ENCODE peak calls at places on chromosomes 6 and 20, in six cellular contexts. W is Calu3; D is effector CD4-positive, alpha-beta T cell; P is stimulated activated CD4-positive, alpha-beta T cell treated with anti-CD3 and anti-CD28 coated beads, Interleukin-4, amount 100 ng/mL, for 1 hour; Z is body of pancreas; A is NAMALWA. X is an unnamed sample.

GRCh38 chr20:58450259-58450658 is 61.2 kb downstream of the VAPB start:
- DNase-seq in W (no peak), D (no peak), P (no peak), Z (no peak), A (no peak), X (no peak)

GRCh38 chr6:121504227-121504626 is 68.8 kb downstream of the GJA1 start:
- DNase-seq in W (peak), D (no peak), P (no peak), Z (no peak), A (peak), X (peak)

GRCh38 chr20:62623488-62624324 is 18.6 kb upstream of the SLCO4A1 start:
- DNase-seq in W (peak), D (peak), P (peak), Z (peak), A (peak), X (peak)

GRCh38 chr6:141552031-141552430 is 580.7 kb upstream of the GJE1 start:
- DNase-seq in W (no peak), D (no peak), P (no peak), Z (no peak), A (no peak), X (no peak)

GRCh38 chr6:125314019-125314581 is 12.3 kb upstream of the HDDC2 start:
- DNase-seq in W (peak), D (no peak), P (peak), Z (peak), A (peak), X (peak)

GRCh38 chr6:134172020-134172766 is 119.8 kb upstream of the SLC2A12 start:
- DNase-seq in W (no peak), D (no peak), P (no peak), Z (no peak), A (no peak), X (no peak)

GRCh38 chr20:50071039-50071888 is 41.7 kb downstream of the UBE2V1 start:
- DNase-seq in W (peak), D (peak), P (peak), Z (peak), A (peak), X (peak)

GRCh38 chr6:147787407-147787806 is 278.9 kb downstream of the SAMD5 start:
- DNase-seq in W (no peak), D (no peak), P (no peak), Z (no peak), A (peak), X (no peak)

GRCh38 chr6:160238234-160238633 is 20.4 kb downstream of the SLC22A2 start:
- DNase-seq in W (no peak), D (no peak), P (no peak), Z (no peak), A (no peak), X (peak)

GRCh38 chr20:9886227-9886626 is 47.4 kb upstream of the PAK5 start:
- DNase-seq in W (no peak), D (no peak), P (no peak), Z (no peak), A (no peak), X (no peak)

GRCh38 chr6:113809818-113810217 is 47.3 kb upstream of the MARCKS start:
- DNase-seq in W (no peak), D (no peak), P (no peak), Z (peak), A (peak), X (no peak)

GRCh38 chr6:34230653-34231351 is 5.9 kb upstream of the HMGA1 start:
- DNase-seq in W (no peak), D (no peak), P (no peak), Z (no peak), A (no peak), X (no peak)

GRCh38 chr6:32050562-32050961 is 12.3 kb downstream of the CYP21A2 start:
- DNase-seq in W (no peak), D (no peak), P (no peak), Z (no peak), A (no peak), X (no peak)

GRCh38 chr6:14286144-14286543 is 168.6 kb downstream of the CD83 start:
- DNase-seq in W (no peak), D (no peak), P (no peak), Z (no peak), A (no peak), X (peak)

GRCh38 chr6:8940356-8940755 is 505.0 kb upstream of the SLC35B3 start:
- DNase-seq in W (no peak), D (no peak), P (no peak), Z (no peak), A (no peak), X (no peak)

GRCh38 chr6:135180458-135181332 is at the start of gene MYB:
- DNase-seq in W (peak), D (peak), P (peak), Z (peak), A (peak), X (peak)

GRCh38 chr6:155154158-155154830 is 109.5 kb upstream of the CLDN20 start:
- DNase-seq in W (no peak), D (no peak), P (peak), Z (no peak), A (no peak), X (peak)

GRCh38 chr20:47574616-47575401 is 73.1 kb downstream of the NCOA3 start:
- DNase-seq in W (peak), D (no peak), P (no peak), Z (peak), A (peak), X (peak)

GRCh38 chr20:6697228-6697972 is 70.1 kb upstream of the BMP2 start:
- DNase-seq in W (no peak), D (no peak), P (no peak), Z (no peak), A (no peak), X (no peak)

GRCh38 chr20:57707320-57707719 is 2.5 kb downstream of the PMEPA1 start:
- DNase-seq in W (peak), D (no peak), P (no peak), Z (no peak), A (no peak), X (no peak)

GRCh38 chr20:57756213-57756612 is 46.4 kb upstream of the PMEPA1 start:
- DNase-seq in W (no peak), D (no peak), P (no peak), Z (no peak), A (no peak), X (no peak)

GRCh38 chr6:119349341-119350201 is at the start of gene MAN1A1:
- DNase-seq in W (peak), D (peak), P (peak), Z (peak), A (peak), X (peak)

GRCh38 chr6:64013061-64013410 is 377.4 kb downstream of the PHF3 start:
- DNase-seq in W (no peak), D (no peak), P (no peak), Z (no peak), A (no peak), X (peak)

GRCh38 chr20:63044204-63044600 is 37.4 kb upstream of the BHLHE23 start:
- DNase-seq in W (no peak), D (no peak), P (no peak), Z (no peak), A (no peak), X (no peak)

GRCh38 chr6:44151348-44152108 is 7.1 kb upstream of the CAPN11 start:
- DNase-seq in W (peak), D (peak), P (peak), Z (peak), A (peak), X (peak)

GRCh38 chr6:167477688-167478087 is 152.8 kb downstream of the TTLL2 start:
- DNase-seq in W (no peak), D (no peak), P (no peak), Z (no peak), A (no peak), X (no peak)

GRCh38 chr20:17657079-17657825 is 24.8 kb downstream of the RRBP1 start:
- DNase-seq in W (no peak), D (no peak), P (no peak), Z (peak), A (no peak), X (no peak)

GRCh38 chr20:32165836-32166545 is 41.6 kb downstream of the PLAGL2 start:
- DNase-seq in W (no peak), D (no peak), P (no peak), Z (no peak), A (no peak), X (no peak)